ENCODE peak calls at places on chromosome 17, in four cellular contexts. One of them, this sample, is unnamed.

GRCh38 chr17:28575126-28575795 is 1.4 kb downstream of the ALDOC start:
- DNase-seq in AG04449: no peak
- DNase-seq in hepatic stellate cell: no peak
- DNase-seq in GM20000: no peak
- DNase-seq in this sample: no peak

GRCh38 chr17:76826290-76827138 is 41.7 kb upstream of the MGAT5B start:
- DNase-seq in AG04449: no peak
- DNase-seq in GM20000: no peak
- DNase-seq in hepatic stellate cell: no peak
- DNase-seq in this sample: no peak

GRCh38 chr17:42337442-42337841 is 49.1 kb downstream of the STAT5A start:
- DNase-seq in GM20000: peak
- DNase-seq in AG04449: peak
- DNase-seq in hepatic stellate cell: no peak
- DNase-seq in this sample: no peak

GRCh38 chr17:42414782-42415409 is 8.2 kb downstream of the CAVIN1 start:
- DNase-seq in AG04449: no peak
- DNase-seq in hepatic stellate cell: no peak
- DNase-seq in GM20000: peak
- DNase-seq in this sample: no peak

GRCh38 chr17:65204001-65204400 is 66.8 kb downstream of the RGS9 start:
- DNase-seq in GM20000: no peak
- DNase-seq in AG04449: no peak
- DNase-seq in hepatic stellate cell: no peak
- DNase-seq in this sample: no peak

GRCh38 chr17:35256629-35257028 is 13.8 kb downstream of the SLFN5 start:
- DNase-seq in GM20000: no peak
- DNase-seq in hepatic stellate cell: no peak
- DNase-seq in AG04449: no peak
- DNase-seq in this sample: no peak

GRCh38 chr17:60640503-60640902 is 37.1 kb upstream of the BCAS3 start:
- DNase-seq in hepatic stellate cell: peak
- DNase-seq in AG04449: no peak
- DNase-seq in GM20000: no peak
- DNase-seq in this sample: no peak

GRCh38 chr17:3978421-3979275 is 14.4 kb upstream of the ATP2A3 start:
- DNase-seq in AG04449: no peak
- DNase-seq in GM20000: no peak
- DNase-seq in hepatic stellate cell: no peak
- DNase-seq in this sample: no peak

GRCh38 chr17:27554152-27554551 is 76.8 kb upstream of the LGALS9 start:
- DNase-seq in AG04449: no peak
- DNase-seq in hepatic stellate cell: no peak
- DNase-seq in GM20000: no peak
- DNase-seq in this sample: no peak

GRCh38 chr17:81865733-81866439 is 5.3 kb downstream of the ARHGDIA start:
- DNase-seq in hepatic stellate cell: no peak
- DNase-seq in AG04449: no peak
- DNase-seq in GM20000: no peak
- DNase-seq in this sample: no peak

GRCh38 chr17:37510056-37510455 is 20.4 kb downstream of the DUSP14 start:
- DNase-seq in GM20000: no peak
- DNase-seq in hepatic stellate cell: no peak
- DNase-seq in AG04449: no peak
- DNase-seq in this sample: no peak

GRCh38 chr17:61294777-61295176 is 104.9 kb upstream of the TBX2 start:
- DNase-seq in GM20000: no peak
- DNase-seq in AG04449: no peak
- DNase-seq in hepatic stellate cell: peak
- DNase-seq in this sample: no peak

GRCh38 chr17:12603566-12603965 is 62.1 kb upstream of the MYOCD start:
- DNase-seq in GM20000: no peak
- DNase-seq in hepatic stellate cell: no peak
- DNase-seq in AG04449: no peak
- DNase-seq in this sample: no peak

GRCh38 chr17:41020346-41020745 is 6.7 kb downstream of the KRTAP1-5 start:
- DNase-seq in AG04449: no peak
- DNase-seq in GM20000: no peak
- DNase-seq in hepatic stellate cell: no peak
- DNase-seq in this sample: no peak

GRCh38 chr17:56808503-56808902 is 25.2 kb downstream of the C17orf67 start:
- DNase-seq in AG04449: no peak
- DNase-seq in hepatic stellate cell: no peak
- DNase-seq in GM20000: no peak
- DNase-seq in this sample: peak

GRCh38 chr17:36196099-36196496 is 460 bp downstream of the CCL3L1 start:
- DNase-seq in AG04449: no peak
- DNase-seq in GM20000: no peak
- DNase-seq in hepatic stellate cell: no peak
- DNase-seq in this sample: no peak

GRCh38 chr17:62703269-62703775 is 75.9 kb downstream of the MRC2 start:
- DNase-seq in AG04449: no peak
- DNase-seq in hepatic stellate cell: no peak
- DNase-seq in GM20000: no peak
- DNase-seq in this sample: no peak

GRCh38 chr17:65556910-65557348 is 4.5 kb downstream of the AXIN2 start:
- DNase-seq in hepatic stellate cell: no peak
- DNase-seq in AG04449: no peak
- DNase-seq in GM20000: no peak
- DNase-seq in this sample: no peak

GRCh38 chr17:27498615-27499316 is 42.5 kb downstream of the KSR1 start:
- DNase-seq in GM20000: no peak
- DNase-seq in hepatic stellate cell: no peak
- DNase-seq in AG04449: no peak
- DNase-seq in this sample: no peak

GRCh38 chr17:59842901-59843652 is 49.7 kb downstream of the TUBD1 start:
- DNase-seq in GM20000: no peak
- DNase-seq in AG04449: peak
- DNase-seq in hepatic stellate cell: peak
- DNase-seq in this sample: no peak

GRCh38 chr17:34797724-34798123 is 163.5 kb downstream of the CCT6B start:
- DNase-seq in AG04449: no peak
- DNase-seq in GM20000: peak
- DNase-seq in hepatic stellate cell: peak
- DNase-seq in this sample: peak

GRCh38 chr17:47703191-47703591 is 9.2 kb downstream of the TBKBP1 start:
- DNase-seq in GM20000: peak
- DNase-seq in AG04449: no peak
- DNase-seq in hepatic stellate cell: no peak
- DNase-seq in this sample: no peak

GRCh38 chr17:37701424-37702020 is 43.3 kb downstream of the HNF1B start:
- DNase-seq in hepatic stellate cell: no peak
- DNase-seq in AG04449: no peak
- DNase-seq in GM20000: peak
- DNase-seq in this sample: peak

GRCh38 chr17:46163316-46163715 is 29.9 kb downstream of the KANSL1 start:
- DNase-seq in hepatic stellate cell: no peak
- DNase-seq in GM20000: no peak
- DNase-seq in AG04449: no peak
- DNase-seq in this sample: no peak

GRCh38 chr17:70776446-70776845 is 607.1 kb downstream of the KCNJ2 start:
- DNase-seq in GM20000: no peak
- DNase-seq in AG04449: no peak
- DNase-seq in hepatic stellate cell: no peak
- DNase-seq in this sample: no peak

GRCh38 chr17:70855401-70856054 is 686.2 kb downstream of the KCNJ2 start:
- DNase-seq in hepatic stellate cell: no peak
- DNase-seq in AG04449: no peak
- DNase-seq in GM20000: no peak
- DNase-seq in this sample: no peak